ENCODE peak calls at places on chromosomes 3 and 15, in eight cellular contexts. C is left ventricle myocardium inferior, O is pancreas, H is endodermal cell, Q is Peyer's patch, I is psoas muscle, B is ovary, P is mesendoderm. M is an unnamed sample.

GRCh38 chr15:92527197-92527596 is 128.4 kb downstream of the FAM174B start:
- DNase-seq in C (peak), B (peak), H (no peak), O (peak), Q (no peak), I (no peak), P (no peak), M (no peak)

GRCh38 chr15:67914537-67915373 is 74.9 kb upstream of the RNU6-1 start:
- DNase-seq in Q (no peak), P (peak), B (peak), O (peak), I (peak), C (peak), H (peak), M (peak)

GRCh38 chr3:56019490-56019889 is 448.8 kb downstream of the ERC2 start:
- DNase-seq in O (no peak), Q (no peak), H (no peak), P (no peak), I (no peak), B (no peak), C (peak), M (no peak)

GRCh38 chr3:15810702-15811101 is 12.9 kb upstream of the ANKRD28 start:
- DNase-seq in P (no peak), O (no peak), Q (no peak), B (no peak), I (no peak), C (no peak), H (no peak), M (no peak)

GRCh38 chr3:32280262-32280910 is 41.9 kb downstream of the CMTM8 start:
- DNase-seq in P (peak), O (no peak), I (no peak), C (no peak), Q (no peak), H (no peak), B (no peak), M (no peak)

GRCh38 chr15:87944687-87945086 is 311.9 kb downstream of the NTRK3 start:
- DNase-seq in O (no peak), H (no peak), B (no peak), I (no peak), C (peak), P (no peak), Q (no peak), M (no peak)

GRCh38 chr15:90957105-90957790 is 2.6 kb downstream of the RCCD1 start:
- DNase-seq in P (peak), Q (no peak), O (no peak), H (peak), C (no peak), B (no peak), I (no peak), M (peak)

GRCh38 chr15:52491460-52491859 is 37.2 kb downstream of the MYO5A start:
- DNase-seq in Q (no peak), H (no peak), C (no peak), P (no peak), B (no peak), I (no peak), O (no peak), M (no peak)

GRCh38 chr3:13644341-13645082 is 95.6 kb downstream of the FBLN2 start:
- DNase-seq in P (no peak), C (no peak), O (no peak), I (no peak), Q (no peak), H (no peak), B (no peak), M (no peak)

GRCh38 chr3:37544105-37544504 is 317.6 kb upstream of the CTDSPL start:
- DNase-seq in Q (no peak), C (no peak), O (no peak), H (no peak), B (no peak), I (no peak), P (no peak), M (no peak)

GRCh38 chr3:11604139-11604895 is 39.4 kb downstream of the VGLL4 start:
- DNase-seq in B (peak), C (no peak), P (no peak), O (no peak), H (no peak), Q (no peak), I (no peak), M (peak)

GRCh38 chr3:155890671-155891190 is 20.3 kb downstream of the GMPS start:
- DNase-seq in O (no peak), Q (no peak), I (no peak), H (no peak), B (no peak), P (no peak), C (no peak), M (no peak)

GRCh38 chr3:30924763-30925162 is 30.3 kb upstream of the GADL1 start:
- DNase-seq in P (no peak), Q (no peak), B (no peak), C (no peak), I (no peak), O (no peak), H (no peak), M (peak)

GRCh38 chr15:38652998-38653397 is 88.4 kb upstream of the RASGRP1 start:
- DNase-seq in H (no peak), I (no peak), P (no peak), C (no peak), B (no peak), O (no peak), Q (peak), M (no peak)

GRCh38 chr15:66462630-66463029 is 34.9 kb downstream of the SNAPC5 start:
- DNase-seq in I (no peak), Q (no peak), C (no peak), B (no peak), O (no peak), H (no peak), P (peak), M (no peak)

GRCh38 chr15:90513448-90513847 is 16.3 kb upstream of the CRTC3 start:
- DNase-seq in I (no peak), O (no peak), H (no peak), P (peak), C (no peak), Q (no peak), B (no peak), M (no peak)

GRCh38 chr3:16402451-16402850 is 111.0 kb downstream of the RFTN1 start:
- DNase-seq in I (no peak), B (no peak), Q (no peak), P (no peak), H (no peak), C (no peak), O (no peak), M (no peak)

GRCh38 chr15:78077053-78077859 is at the start of gene TBC1D2B:
- DNase-seq in I (peak), C (peak), Q (peak), O (peak), B (peak), H (peak), P (peak), M (no peak)

GRCh38 chr3:90005448-90005847 is 898.0 kb downstream of the EPHA3 start:
- DNase-seq in Q (no peak), I (no peak), P (no peak), H (no peak), B (no peak), C (no peak), O (no peak), M (no peak)

GRCh38 chr3:141405581-141405980 is 37.3 kb downstream of the ZBTB38 start:
- DNase-seq in C (no peak), H (no peak), O (no peak), P (no peak), B (no peak), Q (no peak), I (no peak), M (peak)
- H3K27ac ChIP-seq in C (peak), H (no peak), O (no peak), P (no peak), B (no peak), Q (peak), I (peak), M (peak)

GRCh38 chr15:56215769-56216168 is 27.9 kb downstream of the RFX7 start:
- DNase-seq in O (no peak), I (no peak), P (peak), H (peak), C (no peak), B (no peak), Q (no peak), M (peak)
- H3K27ac ChIP-seq in O (no peak), I (no peak), P (no peak), H (peak), C (no peak), B (no peak), Q (no peak), M (peak)

GRCh38 chr15:62922514-62922913 is 120.0 kb upstream of the TPM1 start:
- DNase-seq in I (no peak), Q (no peak), B (no peak), H (no peak), P (no peak), C (no peak), O (no peak), M (no peak)
- H3K27ac ChIP-seq in I (no peak), Q (no peak), B (no peak), H (no peak), P (no peak), C (peak), O (no peak), M (no peak)

GRCh38 chr3:123818921-123819429 is 65.2 kb downstream of the MYLK start:
- DNase-seq in O (no peak), I (no peak), P (peak), H (peak), C (no peak), B (no peak), Q (no peak), M (peak)
- H3K27ac ChIP-seq in O (no peak), I (no peak), P (no peak), H (no peak), C (no peak), B (no peak), Q (no peak), M (peak)

GRCh38 chr15:73317651-73318462 is 50.9 kb downstream of the HCN4 start:
- DNase-seq in O (no peak), H (peak), P (no peak), C (no peak), I (no peak), B (no peak), Q (no peak), M (no peak)
- H3K27ac ChIP-seq in O (no peak), H (peak), P (no peak), C (no peak), I (no peak), B (no peak), Q (no peak), M (no peak)

DNA sequence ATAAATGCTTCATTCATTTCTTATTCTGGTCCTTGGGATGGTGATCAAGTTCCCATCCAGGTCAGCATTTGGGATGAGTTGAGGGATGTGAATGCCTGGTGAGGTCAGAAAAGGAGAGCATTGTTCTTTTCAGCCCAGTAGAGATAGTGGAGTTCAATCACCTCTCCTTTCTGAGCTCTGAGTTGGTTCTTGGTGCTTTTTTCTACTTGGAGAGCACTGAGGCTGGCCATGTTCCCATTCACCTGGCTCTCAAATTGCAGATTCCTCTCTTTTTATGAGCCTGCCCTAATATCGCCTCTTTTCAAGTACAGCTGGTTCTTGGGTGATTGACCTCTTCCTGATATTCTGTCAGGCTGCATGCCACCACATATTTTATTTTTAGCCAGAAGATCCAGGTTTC is 10.5 kb downstream of the AQP9 start:
- DNase-seq in I (no peak), P (no peak), O (no peak), Q (no peak), C (no peak), H (no peak), B (no peak), M (no peak)
- H3K27ac ChIP-seq in I (no peak), P (no peak), O (no peak), Q (no peak), C (no peak), H (no peak), B (no peak), M (no peak)

GRCh38 chr15:31373970-31374369 is 47.3 kb downstream of the KLF13 start:
- DNase-seq in Q (no peak), B (no peak), H (no peak), I (no peak), P (no peak), O (peak), C (peak), M (no peak)
- H3K27ac ChIP-seq in Q (peak), B (no peak), H (no peak), I (no peak), P (no peak), O (no peak), C (peak), M (no peak)

DNA sequence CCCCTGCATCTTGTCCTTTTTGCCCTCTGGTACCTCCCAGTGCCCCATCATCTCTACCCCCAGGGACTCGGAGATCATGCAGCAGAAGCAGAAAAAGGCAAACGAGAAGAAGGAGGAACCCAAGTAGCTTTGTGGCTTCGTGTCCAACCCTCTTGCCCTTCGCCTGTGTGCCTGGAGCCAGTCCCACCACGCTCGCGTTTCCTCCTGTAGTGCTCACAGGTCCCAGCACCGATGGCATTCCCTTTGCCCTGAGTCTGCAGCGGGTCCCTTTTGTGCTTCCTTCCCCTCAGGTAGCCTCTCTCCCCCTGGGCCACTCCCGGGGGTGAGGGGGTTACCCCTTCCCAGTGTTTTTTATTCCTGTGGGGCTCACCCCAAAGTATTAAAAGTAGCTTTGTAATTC is 1.5 kb downstream of the SERF2 start:
- DNase-seq in Q (no peak), I (peak), B (no peak), P (no peak), H (no peak), C (no peak), O (no peak), M (no peak)
- H3K27ac ChIP-seq in Q (peak), I (peak), B (no peak), P (no peak), H (no peak), C (peak), O (peak), M (no peak)

M was measured in brain microvascular endothelial cell.